ENCODE peak calls at places on chromosomes 12 and 14, in six cellular contexts. F is HCT116, B is NCI-H1092 treated with DMSO at 0.1 percent for 48 hours, D is HS-5, Z is ovary, E is cardiac fibroblast. Y is an unnamed sample.

GRCh38 chr12:132646850-132647249 is 28.3 kb downstream of the P2RX2 start:
- DNase-seq in F (no peak), B (no peak), D (no peak), Z (no peak), E (no peak), Y (no peak)

GRCh38 chr12:91704446-91704845 is 441.2 kb downstream of the BTG1 start:
- DNase-seq in F (no peak), B (peak), D (no peak), Z (no peak), E (peak), Y (no peak)

GRCh38 chr12:91910871-91911388 is 234.7 kb downstream of the BTG1 start:
- DNase-seq in F (no peak), B (no peak), D (no peak), Z (no peak), E (no peak), Y (no peak)

GRCh38 chr14:37116933-37117844 is 55.2 kb downstream of the SLC25A21 start:
- DNase-seq in F (peak), B (peak), D (peak), Z (no peak), E (peak), Y (no peak)

GRCh38 chr14:59981564-59981963 is 61.6 kb downstream of the LRRC9 start:
- DNase-seq in F (no peak), B (no peak), D (no peak), Z (no peak), E (no peak), Y (no peak)

GRCh38 chr12:89493650-89494302 is 30.8 kb downstream of the GALNT4 start:
- DNase-seq in F (no peak), B (no peak), D (no peak), Z (no peak), E (no peak), Y (no peak)

GRCh38 chr12:58633479-58633878 is 286.8 kb downstream of the LRIG3 start:
- DNase-seq in F (no peak), B (no peak), D (no peak), Z (no peak), E (peak), Y (no peak)

GRCh38 chr14:98878278-98878677 is 393.7 kb downstream of the BCL11B start:
- DNase-seq in F (no peak), B (no peak), D (no peak), Z (no peak), E (no peak), Y (no peak)

GRCh38 chr12:13864081-13864673 is 117.2 kb downstream of the GRIN2B start:
- DNase-seq in F (peak), B (peak), D (peak), Z (peak), E (peak), Y (peak)

GRCh38 chr12:22361785-22362184 is 27.3 kb upstream of the ST8SIA1 start:
- DNase-seq in F (no peak), B (no peak), D (no peak), Z (no peak), E (no peak), Y (no peak)

GRCh38 chr14:64092940-64093339 is 201.2 kb downstream of the ESR2 start:
- DNase-seq in F (no peak), B (no peak), D (no peak), Z (no peak), E (no peak), Y (no peak)

GRCh38 chr12:48815281-48816110 is 2.8 kb upstream of the CACNB3 start:
- DNase-seq in F (peak), B (peak), D (peak), Z (peak), E (peak), Y (no peak)

GRCh38 chr14:76964695-76965094 is 63.8 kb downstream of the IRF2BPL start:
- DNase-seq in F (no peak), B (no peak), D (no peak), Z (no peak), E (no peak), Y (no peak)

GRCh38 chr14:51094282-51094821 is 553 bp downstream of the TRIM9 start:
- DNase-seq in F (no peak), B (peak), D (no peak), Z (peak), E (no peak), Y (no peak)

Y was measured in stimulated activated CD8-positive, alpha-beta memory T cell treated with anti-CD3 and anti-CD28 coated beads, Interleukin-7, amount 100 ng/mL, for 24 hours.